ENCODE peak calls at places on chromosomes 5 and 9, in four cellular contexts. N, X, Z and M are unnamed samples. For H3K27me3, the result is how much of the 10 kb centered on the place peaks cover.

GRCh38 chr9:136997830-136998234 is 1.5 kb upstream of the CLIC3 start:
- DNase-seq in X (peak), Z (no peak), N (no peak), M (no peak)

GRCh38 chr5:149404746-149405549 is 25.9 kb upstream of the IL17B start:
- DNase-seq in Z (no peak), N (no peak), X (no peak), M (peak)

GRCh38 chr5:88666761-88667186 is 216.2 kb downstream of the MEF2C start:
- DNase-seq in N (no peak), Z (no peak), X (no peak), M (no peak)

GRCh38 chr5:175895215-175895614 is 23.8 kb downstream of the CPLX2 start:
- DNase-seq in Z (no peak), X (no peak), N (no peak), M (no peak)

GRCh38 chr9:126609711-126610388 is 3.9 kb upstream of the LMX1B start:
- DNase-seq in N (no peak), X (no peak), Z (no peak), M (no peak)

GRCh38 chr5:179407191-179408175 is 62.2 kb upstream of the ADAMTS2 start:
- DNase-seq in N (no peak), X (no peak), Z (no peak), M (no peak)

GRCh38 chr9:89922099-89922498 is 317.3 kb downstream of the GADD45G start:
- DNase-seq in Z (no peak), N (no peak), X (no peak), M (no peak)

GRCh38 chr5:129724222-129724621 is 23.7 kb upstream of the MINAR2 start:
- DNase-seq in N (no peak), X (no peak), Z (no peak), M (no peak)

GRCh38 chr5:9498541-9499497 is 47.1 kb downstream of the SEMA5A start:
- DNase-seq in X (no peak), N (no peak), Z (no peak), M (no peak)

GRCh38 chr9:6417186-6417585 is 4.2 kb downstream of the UHRF2 start:
- DNase-seq in N (no peak), X (no peak), Z (no peak), M (no peak)

GRCh38 chr5:157607371-157608161 is 32.0 kb upstream of the ADAM19 start:
- DNase-seq in Z (no peak), N (no peak), X (peak), M (peak)

GRCh38 chr9:108083160-108083559 is 593.6 kb upstream of the KLF4 start:
- DNase-seq in N (no peak), X (no peak), Z (no peak), M (no peak)

GRCh38 chr9:33472171-33472920 is 1.4 kb downstream of the NOL6 start:
- DNase-seq in Z (no peak), N (no peak), X (no peak), M (no peak)

GRCh38 chr5:79840085-79840990 is 150.7 kb downstream of the CMYA5 start:
- DNase-seq in N (no peak), X (no peak), Z (no peak), M (no peak)

GRCh38 chr9:127815512-127816361 is 13.1 kb downstream of the FPGS start:
- DNase-seq in X (no peak), N (no peak), Z (no peak), M (no peak)

DNA sequence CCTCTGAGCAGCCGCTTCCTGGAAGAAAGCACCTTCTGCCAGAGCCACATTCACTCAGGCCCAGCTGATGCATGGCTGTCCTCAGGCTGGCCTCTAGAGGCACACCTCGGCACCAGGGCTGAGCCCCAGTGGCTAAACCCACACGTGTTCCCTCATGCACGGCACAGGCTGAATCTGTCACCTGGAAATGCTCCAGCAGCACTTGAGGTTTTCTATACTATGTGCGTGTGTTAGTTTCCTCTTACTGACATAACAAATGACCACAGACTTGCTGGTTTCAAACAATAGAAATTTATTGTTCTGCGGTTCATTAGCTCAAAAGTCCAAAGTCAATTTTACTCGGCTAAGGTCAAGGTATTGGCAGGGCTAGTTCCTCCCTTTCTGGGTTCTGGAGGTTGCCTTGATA is 141.4 kb downstream of the LRRC70 start:
- DNase-seq in Z (peak), N (no peak), X (no peak), M (peak)
- TF ChIP-seq CTCF in Z (no peak), N (no peak), X (no peak), M (no peak)

GRCh38 chr5:2757563-2758311 is 6.3 kb upstream of the IRX2 start:
- DNase-seq in N (no peak), Z (peak), X (no peak), M (peak)
- H3K27me3 ChIP-seq in N (half or more), Z (half or more), X (half or more), M (under half)

DNA sequence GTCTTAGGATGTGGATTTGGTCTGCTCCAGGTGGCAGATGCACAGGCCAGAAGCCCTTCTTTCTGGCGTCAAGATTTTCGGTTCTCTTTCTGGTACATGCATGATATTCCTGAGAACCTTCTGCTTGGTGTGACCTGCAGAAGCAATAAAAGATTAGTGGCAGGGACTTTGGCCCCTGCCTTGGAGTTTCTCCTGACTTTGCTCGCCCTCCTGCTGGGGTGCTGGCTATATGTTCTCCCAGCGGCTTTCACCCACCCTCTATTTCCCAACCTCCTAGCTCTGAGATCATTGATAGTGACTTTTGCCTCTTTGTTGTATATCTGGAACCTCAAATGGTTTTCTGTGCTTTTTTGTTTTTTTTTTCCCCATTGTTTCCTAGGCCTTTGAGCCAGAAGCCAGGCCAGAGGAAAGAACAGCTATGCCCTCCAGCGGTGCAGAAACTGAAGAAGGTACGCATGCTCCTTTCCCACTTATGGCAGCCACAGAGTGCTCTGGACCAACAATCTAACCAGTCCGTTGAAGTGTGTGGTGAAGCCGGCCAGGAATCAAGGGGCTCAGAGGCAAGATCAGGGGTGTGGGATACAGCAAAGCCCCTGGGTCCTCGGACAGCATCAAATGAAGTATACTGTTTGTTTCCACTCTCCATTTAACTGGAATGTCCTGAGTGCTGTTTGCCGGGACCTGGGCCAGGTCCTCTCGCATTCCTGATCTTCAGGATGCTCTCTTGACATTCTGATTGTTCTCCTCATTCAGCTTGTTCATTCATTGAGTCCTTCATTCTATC is 154.5 kb downstream of the ARHGEF28 start:
- DNase-seq in N (no peak), X (peak), Z (peak), M (no peak)
- TF ChIP-seq CTCF in N (peak), X (no peak), Z (no peak), M (no peak)

GRCh38 chr9:1052908-1053590 is 2.9 kb downstream of the DMRT2 start:
- DNase-seq in X (no peak), N (no peak), Z (no peak), M (no peak)

GRCh38 chr9:1052119-1052907 is 2.2 kb downstream of the DMRT2 start:
- DNase-seq in N (no peak), Z (no peak), X (no peak), M (no peak)

GRCh38 chr9:1049641-1050040 is 516 bp upstream of the DMRT2 start:
- DNase-seq in X (peak), Z (no peak), N (no peak), M (no peak)

GRCh38 chr9:1050125-1050895 is at the start of gene DMRT2:
- DNase-seq in N (peak), X (peak), Z (peak), M (no peak)

GRCh38 chr9:1051286-1052118 is 1.3 kb downstream of the DMRT2 start:
- DNase-seq in Z (peak), X (peak), N (peak), M (no peak)
- H3K27me3 ChIP-seq in Z (half or more), X (half or more), N (half or more), M (under half)